ENCODE peak calls at places on chromosomes 6 and 20, in ten cellular contexts. K, G, W, S, P, X, U, O, Z and H are unnamed samples.

GRCh38 chr6:142731611-142732010 is 213.4 kb downstream of the HIVEP2 start:
- DNase-seq in K (no peak), O (peak), U (peak), Z (no peak), X (no peak), S (no peak), P (no peak), G (no peak), W (no peak), H (no peak)

GRCh38 chr6:22828179-22829062 is 259.1 kb downstream of the HDGFL1 start:
- DNase-seq in O (peak), X (no peak), U (peak), G (no peak), P (no peak), W (no peak), K (peak), Z (no peak), S (peak), H (peak)

GRCh38 chr6:147287869-147288271 is 83.7 kb downstream of the STXBP5 start:
- DNase-seq in G (no peak), P (no peak), Z (no peak), O (peak), S (peak), K (peak), X (no peak), U (peak), W (no peak), H (peak)

GRCh38 chr20:39524371-39524911 is 562.3 kb downstream of the DHX35 start:
- DNase-seq in Z (no peak), K (no peak), W (no peak), G (no peak), S (peak), O (peak), U (peak), P (no peak), X (no peak), H (peak)

GRCh38 chr6:28323813-28324424 is 12.0 kb downstream of the ZSCAN31 start:
- DNase-seq in O (no peak), S (no peak), P (no peak), K (no peak), G (no peak), W (no peak), Z (no peak), X (no peak), U (no peak), H (no peak)

GRCh38 chr6:163643866-163644265 is 229.3 kb downstream of the QKI start:
- DNase-seq in K (no peak), S (no peak), Z (no peak), X (no peak), P (no peak), O (no peak), G (no peak), W (no peak), U (no peak), H (no peak)

GRCh38 chr20:38209736-38210405 is 44.8 kb upstream of the TGM2 start:
- DNase-seq in U (no peak), G (no peak), K (no peak), O (no peak), Z (no peak), P (no peak), S (peak), W (no peak), X (no peak), H (peak)

GRCh38 chr6:54886932-54887584 is 40.5 kb downstream of the FAM83B start:
- DNase-seq in X (no peak), S (no peak), Z (no peak), G (no peak), K (no peak), O (no peak), W (no peak), U (no peak), P (no peak), H (no peak)

GRCh38 chr20:23242556-23243180 is 107.9 kb upstream of the NXT1 start:
- DNase-seq in U (no peak), W (no peak), G (no peak), P (no peak), Z (no peak), X (no peak), S (no peak), K (no peak), O (no peak), H (no peak)

GRCh38 chr20:36435799-36436541 is 105.3 kb upstream of the MYL9 start:
- DNase-seq in W (peak), K (peak), G (no peak), S (peak), P (peak), O (peak), Z (peak), X (no peak), U (peak), H (peak)